ENCODE peak calls at places on chromosomes 3 and 15, in six cellular contexts. P is iris pigment epithelial cell, N is astrocyte of the hippocampus, R is HTR-8/SVneo, Y is B cell, J is T follicular helper cell. S is an unnamed sample.

GRCh38 chr15:52010633-52011595 is 8.1 kb upstream of the MAPK6 start:
- DNase-seq in R (no peak), P (peak), J (no peak), Y (no peak), N (peak), S (no peak)

GRCh38 chr15:47333758-47334157 is 383.5 kb upstream of the SEMA6D start:
- DNase-seq in J (no peak), P (peak), N (peak), Y (no peak), R (no peak), S (no peak)

GRCh38 chr3:175397407-175397806 is 538.3 kb downstream of the NAALADL2 start:
- DNase-seq in Y (no peak), R (no peak), P (no peak), N (no peak), J (no peak), S (no peak)

GRCh38 chr15:69751575-69751974 is 299.0 kb downstream of the RPLP1 start:
- DNase-seq in N (peak), J (no peak), Y (no peak), P (no peak), R (no peak), S (no peak)

GRCh38 chr15:73631915-73632669 is 1.1 kb downstream of the NPTN start:
- DNase-seq in P (peak), R (peak), N (peak), J (no peak), Y (no peak), S (no peak)

GRCh38 chr3:38916706-38917105 is 100.7 kb upstream of the SCN10A start:
- DNase-seq in N (peak), P (peak), Y (no peak), R (no peak), J (no peak), S (no peak)

GRCh38 chr15:76056931-76057330 is 2.9 kb upstream of the TMEM266 start:
- DNase-seq in N (no peak), P (no peak), R (no peak), J (no peak), Y (peak), S (no peak)

GRCh38 chr3:14317057-14317553 is 85.3 kb upstream of the SLC6A6 start:
- DNase-seq in R (no peak), J (no peak), P (peak), N (peak), Y (no peak), S (no peak)

GRCh38 chr3:133992951-133993595 is 36.7 kb downstream of the SLCO2A1 start:
- DNase-seq in N (no peak), Y (no peak), P (no peak), J (no peak), R (no peak), S (no peak)

GRCh38 chr3:51679777-51680176 is 8.7 kb downstream of the TEX264 start:
- DNase-seq in R (no peak), Y (no peak), J (no peak), N (no peak), P (no peak), S (no peak)

GRCh38 chr3:69370156-69370944 is 15.5 kb downstream of the FRMD4B start:
- DNase-seq in N (peak), J (no peak), P (no peak), Y (peak), R (no peak), S (peak)

GRCh38 chr15:36950371-36950770 is 150.0 kb downstream of the MEIS2 start:
- DNase-seq in J (no peak), N (no peak), R (no peak), P (no peak), Y (no peak), S (no peak)

GRCh38 chr3:30231277-30232141 is 374.9 kb upstream of the TGFBR2 start:
- DNase-seq in N (peak), R (no peak), P (peak), Y (no peak), J (no peak), S (no peak)

GRCh38 chr3:16846373-16847078 is 38.2 kb upstream of the PLCL2 start:
- DNase-seq in P (no peak), N (no peak), J (no peak), R (no peak), Y (no peak), S (no peak)

GRCh38 chr3:61663728-61664492 is 102.5 kb downstream of the PTPRG start:
- DNase-seq in N (peak), R (peak), P (peak), Y (no peak), J (no peak), S (no peak)

GRCh38 chr15:38260077-38260476 is 7.4 kb downstream of the SPRED1 start:
- DNase-seq in J (no peak), Y (no peak), R (no peak), N (peak), P (no peak), S (no peak)

GRCh38 chr3:187739125-187739560 is 6.1 kb downstream of the BCL6 start:
- DNase-seq in Y (no peak), J (no peak), P (no peak), R (no peak), N (no peak), S (peak)

GRCh38 chr3:149620291-149621020 is 37.4 kb downstream of the WWTR1 start:
- DNase-seq in N (peak), J (no peak), P (peak), Y (no peak), R (no peak), S (no peak)

GRCh38 chr3:129312671-129313414 is 34.2 kb downstream of the HMCES start:
- DNase-seq in R (no peak), P (no peak), N (no peak), Y (peak), J (no peak), S (no peak)

GRCh38 chr3:151404316-151404715 is 19.8 kb upstream of the P2RY12 start:
- DNase-seq in P (peak), N (peak), Y (no peak), R (no peak), J (no peak), S (no peak)

GRCh38 chr15:99474981-99475753 is 90.6 kb upstream of the MEF2A start:
- DNase-seq in R (no peak), J (no peak), N (no peak), P (no peak), Y (no peak), S (peak)

GRCh38 chr15:88509321-88509720 is 37.2 kb downstream of the DET1 start:
- DNase-seq in J (no peak), R (no peak), N (no peak), P (no peak), Y (no peak), S (no peak)

GRCh38 chr15:59222106-59222505 is 15.5 kb downstream of the LDHAL6B start:
- DNase-seq in J (no peak), P (peak), Y (no peak), R (peak), N (peak), S (no peak)

GRCh38 chr3:26652157-26652556 is 29.6 kb downstream of the LRRC3B start:
- DNase-seq in Y (no peak), P (no peak), N (peak), J (no peak), R (no peak), S (no peak)

GRCh38 chr3:159897331-159898075 is 91.1 kb upstream of the IL12A start:
- DNase-seq in Y (no peak), J (no peak), P (peak), N (peak), R (no peak), S (no peak)

GRCh38 chr15:89358755-89359439 is 24.3 kb upstream of the POLG start:
- DNase-seq in R (peak), Y (peak), P (peak), J (peak), N (peak), S (peak)

GRCh38 chr3:110814170-110815007 is 257.2 kb upstream of the NECTIN3 start:
- DNase-seq in P (peak), R (peak), J (no peak), N (peak), Y (no peak), S (no peak)

GRCh38 chr3:130073582-130073981 is 8.0 kb upstream of the ALG1L2 start:
- DNase-seq in Y (no peak), P (no peak), R (no peak), J (no peak), N (no peak), S (no peak)

GRCh38 chr15:75732809-75733451 is 20.3 kb upstream of the CSPG4 start:
- DNase-seq in P (peak), R (peak), J (peak), N (peak), Y (peak), S (peak)

GRCh38 chr3:88742066-88742465 is 365.4 kb upstream of the EPHA3 start:
- DNase-seq in Y (no peak), P (no peak), J (no peak), N (peak), R (no peak), S (no peak)

GRCh38 chr15:64844576-64845140 is 2.9 kb downstream of the PLEKHO2 start:
- DNase-seq in Y (peak), N (no peak), P (no peak), J (no peak), R (no peak), S (no peak)

GRCh38 chr15:62124176-62124952 is 40.7 kb downstream of the C2CD4B start:
- DNase-seq in P (peak), J (no peak), Y (no peak), R (no peak), N (no peak), S (no peak)

GRCh38 chr3:112352720-112353119 is 19.8 kb downstream of the CD200 start:
- DNase-seq in N (no peak), J (no peak), P (no peak), Y (no peak), R (no peak), S (no peak)

GRCh38 chr3:168872811-168873210 is 777.1 kb upstream of the GOLIM4 start:
- DNase-seq in R (no peak), J (no peak), Y (no peak), N (no peak), P (no peak), S (no peak)

GRCh38 chr15:59543721-59544547 is 67.6 kb upstream of the GCNT3 start:
- DNase-seq in J (no peak), R (no peak), P (no peak), N (no peak), Y (peak), S (peak)

GRCh38 chr15:28983432-28984311 is 97.9 kb downstream of the APBA2 start:
- DNase-seq in N (no peak), Y (no peak), P (no peak), R (no peak), J (no peak), S (no peak)